ENCODE peak calls at places on chromosomes 7 and 10, in four cellular contexts. One of them, this sample, is unnamed. For H3K4me1 and H3K9me3, the result is how much of the 10 kb centered on the place peaks cover.

GRCh38 chr10:46522295-46523118 is 34.0 kb downstream of the GPRIN2 start:
- DNase-seq in fibroblast of lung: no peak
- DNase-seq in CD8-positive, alpha-beta T cell: no peak
- DNase-seq in tibial artery: no peak
- DNase-seq in this sample: peak

GRCh38 chr7:78993341-78993740 is 460.1 kb downstream of the MAGI2 start:
- DNase-seq in tibial artery: no peak
- DNase-seq in fibroblast of lung: no peak
- DNase-seq in CD8-positive, alpha-beta T cell: no peak
- DNase-seq in this sample: no peak

GRCh38 chr10:133131053-133131452 is 29.0 kb upstream of the KNDC1 start:
- DNase-seq in fibroblast of lung: no peak
- DNase-seq in CD8-positive, alpha-beta T cell: peak
- DNase-seq in tibial artery: no peak
- DNase-seq in this sample: peak

GRCh38 chr7:101524376-101524775 is 104.7 kb downstream of the MYL10 start:
- DNase-seq in tibial artery: no peak
- DNase-seq in CD8-positive, alpha-beta T cell: no peak
- DNase-seq in fibroblast of lung: no peak
- DNase-seq in this sample: no peak

GRCh38 chr7:108559253-108559652 is 10.3 kb downstream of the THAP5 start:
- DNase-seq in tibial artery: no peak
- DNase-seq in CD8-positive, alpha-beta T cell: no peak
- DNase-seq in fibroblast of lung: no peak
- DNase-seq in this sample: no peak

GRCh38 chr7:82020076-82020475 is 250.2 kb upstream of the HGF start:
- DNase-seq in tibial artery: no peak
- DNase-seq in CD8-positive, alpha-beta T cell: no peak
- DNase-seq in fibroblast of lung: peak
- DNase-seq in this sample: no peak

GRCh38 chr7:21169667-21170605 is 257.9 kb upstream of the SP4 start:
- DNase-seq in tibial artery: no peak
- DNase-seq in fibroblast of lung: no peak
- DNase-seq in CD8-positive, alpha-beta T cell: no peak
- DNase-seq in this sample: no peak

GRCh38 chr10:110425684-110426293 is 71.9 kb upstream of the DUSP5 start:
- DNase-seq in tibial artery: no peak
- DNase-seq in fibroblast of lung: peak
- DNase-seq in CD8-positive, alpha-beta T cell: no peak
- DNase-seq in this sample: peak

GRCh38 chr7:90271753-90272152 is 26.8 kb downstream of the CFAP69 start:
- DNase-seq in CD8-positive, alpha-beta T cell: no peak
- DNase-seq in tibial artery: no peak
- DNase-seq in fibroblast of lung: peak
- DNase-seq in this sample: no peak

GRCh38 chr7:117165656-117166055 is 157.2 kb downstream of the WNT2 start:
- DNase-seq in CD8-positive, alpha-beta T cell: no peak
- DNase-seq in tibial artery: no peak
- DNase-seq in fibroblast of lung: no peak
- DNase-seq in this sample: no peak

GRCh38 chr10:119237722-119238436 is 30.5 kb downstream of the GRK5 start:
- DNase-seq in CD8-positive, alpha-beta T cell: no peak
- DNase-seq in tibial artery: no peak
- DNase-seq in fibroblast of lung: no peak
- DNase-seq in this sample: no peak

GRCh38 chr7:129423700-129424410 is 10.4 kb upstream of the STRIP2 start:
- DNase-seq in tibial artery: no peak
- DNase-seq in fibroblast of lung: peak
- DNase-seq in CD8-positive, alpha-beta T cell: no peak
- DNase-seq in this sample: no peak

GRCh38 chr7:43758029-43758860 is at the start of gene BLVRA:
- DNase-seq in CD8-positive, alpha-beta T cell: peak
- DNase-seq in fibroblast of lung: peak
- DNase-seq in tibial artery: peak
- DNase-seq in this sample: peak

DNA sequence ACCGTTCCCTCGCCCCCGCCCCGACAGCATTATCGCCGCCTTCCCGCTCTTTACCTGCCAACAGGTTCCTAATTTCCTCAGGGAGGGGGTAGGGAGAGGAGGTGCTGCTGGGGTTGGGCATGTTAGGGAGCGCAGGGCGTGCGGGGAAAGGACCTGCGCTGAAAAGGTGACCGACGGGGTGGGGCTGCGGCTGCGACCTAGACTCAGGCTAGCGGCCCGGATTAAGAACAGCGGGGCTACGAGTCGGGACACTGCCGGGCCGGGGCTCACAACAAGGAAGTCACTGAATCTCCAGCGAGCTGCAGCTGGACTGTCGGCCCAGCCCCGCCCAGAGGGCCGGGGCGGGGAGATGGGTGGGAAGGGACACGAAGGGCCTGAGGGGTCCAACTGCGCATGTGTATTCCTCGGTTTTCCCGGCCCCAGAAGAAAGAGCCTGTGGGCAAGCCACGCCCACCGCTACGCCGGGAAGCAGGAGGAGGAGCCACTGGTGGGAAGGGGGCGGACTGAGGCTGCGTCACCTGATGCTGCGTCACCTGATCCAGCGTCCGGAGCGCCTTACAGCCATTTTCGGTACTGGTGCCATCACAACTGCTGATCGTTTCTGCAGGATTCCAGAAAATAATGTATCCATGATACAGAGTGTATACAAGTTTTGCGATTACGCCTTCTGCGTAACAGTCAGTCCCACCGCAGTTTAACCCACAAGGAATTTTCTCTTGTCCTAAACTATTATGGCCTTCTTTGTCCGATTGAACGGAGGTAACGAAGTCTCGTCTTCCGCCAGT is at the start of gene SKAP2:
- DNase-seq in CD8-positive, alpha-beta T cell: peak
- DNase-seq in tibial artery: peak
- DNase-seq in fibroblast of lung: peak
- DNase-seq in this sample: peak
- H3K27ac ChIP-seq in CD8-positive, alpha-beta T cell: peak
- H3K27ac ChIP-seq in tibial artery: peak
- H3K27ac ChIP-seq in fibroblast of lung: peak
- H3K27ac ChIP-seq in this sample: no peak

DNA sequence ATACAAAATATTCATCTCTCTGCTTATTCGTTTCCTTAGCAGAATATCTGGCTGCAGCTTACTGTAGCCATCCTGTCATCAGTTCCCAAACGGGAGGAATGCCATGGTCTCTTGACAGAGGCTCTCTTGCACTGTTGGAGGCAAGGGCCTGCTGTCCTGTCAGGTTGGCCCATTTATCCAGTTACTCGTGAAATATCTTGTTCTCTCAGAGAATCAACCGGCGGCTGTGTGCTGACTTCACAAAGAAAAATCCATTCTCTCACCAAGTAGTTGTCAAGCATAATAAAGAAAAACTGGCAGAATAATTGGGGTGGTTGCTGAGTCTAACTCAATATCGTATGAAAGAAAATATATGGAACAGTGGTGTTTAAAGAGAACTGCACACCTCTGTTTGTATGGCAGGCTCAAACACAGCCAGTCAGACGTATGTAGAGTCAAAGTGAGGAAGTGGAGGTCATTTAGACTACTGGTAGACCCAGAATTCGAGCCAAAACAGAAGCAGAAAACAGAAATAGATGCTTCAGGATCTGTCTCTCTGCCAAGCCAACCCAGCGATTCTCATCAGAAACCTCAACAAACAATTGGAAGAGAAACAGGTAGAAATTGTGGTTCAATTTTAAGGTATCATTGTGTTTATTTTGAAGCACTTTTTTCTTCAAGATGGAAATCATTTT is 349.2 kb upstream of the PRKCQ start:
- DNase-seq in tibial artery: no peak
- DNase-seq in CD8-positive, alpha-beta T cell: no peak
- DNase-seq in fibroblast of lung: no peak
- DNase-seq in this sample: no peak
- H3K4me1 ChIP-seq in tibial artery: under half
- H3K4me1 ChIP-seq in CD8-positive, alpha-beta T cell: under half
- H3K4me1 ChIP-seq in fibroblast of lung: under half
- H3K4me1 ChIP-seq in this sample: under half

GRCh38 chr10:34585422-34586115 is 229.5 kb downstream of the PARD3 start:
- DNase-seq in fibroblast of lung: no peak
- DNase-seq in CD8-positive, alpha-beta T cell: no peak
- DNase-seq in tibial artery: no peak
- DNase-seq in this sample: no peak

GRCh38 chr10:34590802-34591201 is 224.3 kb downstream of the PARD3 start:
- DNase-seq in fibroblast of lung: no peak
- DNase-seq in tibial artery: no peak
- DNase-seq in CD8-positive, alpha-beta T cell: no peak
- DNase-seq in this sample: no peak

GRCh38 chr10:34589275-34589674 is 225.8 kb downstream of the PARD3 start:
- DNase-seq in tibial artery: no peak
- DNase-seq in fibroblast of lung: no peak
- DNase-seq in CD8-positive, alpha-beta T cell: no peak
- DNase-seq in this sample: no peak

GRCh38 chr10:34584164-34584563 is 230.9 kb downstream of the PARD3 start:
- DNase-seq in fibroblast of lung: peak
- DNase-seq in tibial artery: no peak
- DNase-seq in CD8-positive, alpha-beta T cell: no peak
- DNase-seq in this sample: no peak

GRCh38 chr10:34587002-34587740 is 227.9 kb downstream of the PARD3 start:
- DNase-seq in tibial artery: no peak
- DNase-seq in CD8-positive, alpha-beta T cell: no peak
- DNase-seq in fibroblast of lung: peak
- DNase-seq in this sample: no peak
- H3K9me3 ChIP-seq in tibial artery: under half
- H3K9me3 ChIP-seq in CD8-positive, alpha-beta T cell: under half
- H3K9me3 ChIP-seq in fibroblast of lung: under half
- H3K9me3 ChIP-seq in this sample: under half

DNA sequence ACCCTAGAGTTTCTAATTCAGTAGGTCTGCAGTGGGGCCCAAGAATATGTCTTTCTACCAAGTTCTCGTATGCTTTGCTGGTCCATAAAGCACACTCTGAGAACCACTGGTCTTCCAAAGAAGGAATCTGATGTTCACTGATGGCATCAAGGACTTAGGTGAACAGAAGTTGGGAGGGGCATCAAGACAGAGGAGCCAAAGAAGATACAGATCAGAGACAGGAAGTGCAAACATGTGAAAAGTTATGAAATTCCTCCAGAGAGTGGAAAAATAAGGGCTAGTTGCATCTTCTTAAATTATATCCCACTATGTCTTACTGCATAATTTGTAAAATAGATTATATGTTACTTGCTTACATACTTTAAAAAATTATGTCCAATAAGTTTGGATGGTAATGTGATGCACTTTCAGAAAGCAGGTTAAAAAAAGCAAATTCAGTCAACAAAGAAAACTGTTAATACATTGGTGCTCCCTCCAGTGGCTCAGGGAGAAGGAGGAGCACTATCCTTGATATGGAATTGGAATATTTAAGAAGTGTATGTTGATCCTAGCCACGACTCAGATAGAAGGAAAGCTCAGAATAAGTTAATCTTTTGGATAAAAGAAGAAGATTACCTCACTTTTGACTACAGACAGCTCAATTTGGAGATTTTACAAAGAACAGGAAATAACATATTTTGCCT is 35.8 kb downstream of the CREB3L2 start:
- DNase-seq in tibial artery: no peak
- DNase-seq in CD8-positive, alpha-beta T cell: no peak
- DNase-seq in fibroblast of lung: no peak
- DNase-seq in this sample: no peak
- H3K27ac ChIP-seq in tibial artery: peak
- H3K27ac ChIP-seq in CD8-positive, alpha-beta T cell: no peak
- H3K27ac ChIP-seq in fibroblast of lung: no peak
- H3K27ac ChIP-seq in this sample: peak

GRCh38 chr10:125082881-125083575 is 77.3 kb downstream of the CTBP2 start:
- DNase-seq in fibroblast of lung: no peak
- DNase-seq in CD8-positive, alpha-beta T cell: no peak
- DNase-seq in tibial artery: peak
- DNase-seq in this sample: peak
- H3K4me1 ChIP-seq in fibroblast of lung: under half
- H3K4me1 ChIP-seq in CD8-positive, alpha-beta T cell: under half
- H3K4me1 ChIP-seq in tibial artery: under half
- H3K4me1 ChIP-seq in this sample: under half

DNA sequence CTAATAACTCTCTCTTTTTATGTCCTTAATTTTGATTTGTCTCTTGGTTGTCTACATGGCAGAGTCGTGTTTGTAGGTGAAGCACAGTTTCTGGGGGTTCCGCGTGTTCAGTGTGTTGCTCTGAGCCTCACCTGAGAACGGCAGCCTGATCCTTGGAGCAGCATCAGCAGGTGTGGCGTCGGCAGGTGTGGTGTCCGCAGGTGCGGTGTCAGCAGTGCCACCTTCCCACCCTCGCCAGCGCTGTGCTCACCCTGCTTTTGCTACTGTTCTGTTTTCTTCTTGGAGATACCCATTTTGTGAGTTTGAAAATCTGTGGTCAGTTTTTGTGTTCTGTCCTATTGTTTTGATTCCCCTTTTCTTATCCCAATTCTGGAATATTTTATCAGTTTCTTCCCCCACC is 406.6 kb downstream of the GLRX3 start:
- DNase-seq in fibroblast of lung: no peak
- DNase-seq in tibial artery: no peak
- DNase-seq in CD8-positive, alpha-beta T cell: no peak
- DNase-seq in this sample: no peak
- H3K9me3 ChIP-seq in fibroblast of lung: under half
- H3K9me3 ChIP-seq in tibial artery: under half
- H3K9me3 ChIP-seq in CD8-positive, alpha-beta T cell: under half
- H3K9me3 ChIP-seq in this sample: under half

DNA sequence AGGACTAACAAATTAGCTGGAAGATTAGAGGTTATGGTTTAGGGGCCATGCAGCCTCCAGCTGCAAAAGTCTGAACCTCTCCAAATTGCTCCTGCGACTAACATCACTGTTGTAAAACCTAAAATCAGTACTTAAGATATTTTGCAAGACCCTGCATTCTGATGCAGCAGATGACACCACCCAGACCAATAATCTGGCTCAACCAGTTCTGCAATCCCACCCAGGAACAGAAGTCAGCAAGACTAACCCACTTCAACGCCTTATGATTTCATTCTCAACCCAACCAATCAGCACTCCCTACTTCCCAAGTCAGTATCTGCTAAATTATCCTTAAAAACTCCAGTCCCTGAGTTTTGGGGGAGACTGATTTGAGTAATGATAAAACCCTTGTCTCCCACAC is 250.8 kb upstream of the MBL2 start:
- DNase-seq in fibroblast of lung: no peak
- DNase-seq in tibial artery: no peak
- DNase-seq in CD8-positive, alpha-beta T cell: no peak
- DNase-seq in this sample: no peak
- H3K27ac ChIP-seq in fibroblast of lung: no peak
- H3K27ac ChIP-seq in tibial artery: no peak
- H3K27ac ChIP-seq in CD8-positive, alpha-beta T cell: no peak
- H3K27ac ChIP-seq in this sample: no peak

DNA sequence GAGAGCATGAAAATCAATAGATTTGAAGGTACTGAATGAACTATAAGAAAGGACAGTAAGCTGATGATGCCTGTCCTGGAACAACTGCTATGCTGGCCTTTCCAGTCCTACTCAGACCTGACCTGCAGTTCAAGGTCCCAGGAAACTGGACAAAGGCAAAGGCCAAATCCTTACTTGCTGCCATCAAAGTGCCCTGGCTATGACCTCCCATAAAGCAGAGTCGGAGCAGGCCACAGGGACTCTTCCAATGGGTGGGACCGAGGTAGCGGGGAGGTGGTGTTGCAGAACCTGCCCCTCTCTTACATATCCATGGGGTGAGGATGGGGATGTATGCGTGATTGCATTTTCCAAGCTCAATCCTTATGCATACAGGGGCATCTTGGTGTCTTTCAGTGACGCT is 26.8 kb downstream of the FAM53B start:
- DNase-seq in CD8-positive, alpha-beta T cell: no peak
- DNase-seq in fibroblast of lung: no peak
- DNase-seq in tibial artery: no peak
- DNase-seq in this sample: no peak
- H3K4me1 ChIP-seq in CD8-positive, alpha-beta T cell: half or more
- H3K4me1 ChIP-seq in fibroblast of lung: under half
- H3K4me1 ChIP-seq in tibial artery: under half
- H3K4me1 ChIP-seq in this sample: under half

GRCh38 chr10:24806262-24806661 is 82.6 kb upstream of the ARHGAP21 start:
- DNase-seq in CD8-positive, alpha-beta T cell: no peak
- DNase-seq in fibroblast of lung: no peak
- DNase-seq in tibial artery: no peak
- DNase-seq in this sample: no peak
- H3K9me3 ChIP-seq in CD8-positive, alpha-beta T cell: under half
- H3K9me3 ChIP-seq in fibroblast of lung: under half
- H3K9me3 ChIP-seq in tibial artery: under half
- H3K9me3 ChIP-seq in this sample: under half

This sample was measured in aorta.